ENCODE peak calls at places on chromosomes 5 and 9, in four cellular contexts. H, E, X and U are unnamed samples.

GRCh38 chr5:74414228-74414627 is 226.3 kb downstream of the ENC1 start:
- DNase-seq in H (no peak), E (no peak), X (no peak), U (no peak)

GRCh38 chr9:93730213-93730612 is 153.8 kb downstream of the PHF2 start:
- DNase-seq in H (no peak), E (no peak), X (no peak), U (no peak)

GRCh38 chr9:83569326-83569725 is 31.1 kb upstream of the FRMD3 start:
- DNase-seq in H (no peak), E (no peak), X (no peak), U (no peak)

GRCh38 chr5:76836585-76836984 is 13.2 kb upstream of the S100Z start:
- DNase-seq in H (no peak), E (no peak), X (no peak), U (no peak)

GRCh38 chr5:171714851-171715250 is 70.8 kb upstream of the SMIM23 start:
- DNase-seq in H (no peak), E (no peak), X (no peak), U (no peak)

GRCh38 chr9:114855488-114855887 is 49.6 kb upstream of the TNFSF15 start:
- DNase-seq in H (no peak), E (no peak), X (no peak), U (peak; percentile 43)

GRCh38 chr5:4901890-4902289 is 238.2 kb upstream of the ADAMTS16 start:
- DNase-seq in H (no peak), E (no peak), X (no peak), U (no peak)

GRCh38 chr5:104793452-104794120 is 1231.0 kb upstream of the NUDT12 start:
- DNase-seq in H (no peak), E (no peak), X (no peak), U (no peak)

GRCh38 chr5:150263801-150264621 is 25.6 kb downstream of the CAMK2A start:
- DNase-seq in H (peak; percentile 84), E (no peak), X (peak; percentile 89), U (peak; percentile 84)

GRCh38 chr5:469752-470483 is 26.9 kb downstream of the EXOC3 start:
- DNase-seq in H (no peak), E (no peak), X (no peak), U (no peak)

GRCh38 chr5:154860123-154860522 is 1.7 kb downstream of the CNOT8 start:
- DNase-seq in H (peak; percentile 84), E (no peak), X (no peak), U (peak; percentile 57)

GRCh38 chr9:25716220-25716872 is 38.1 kb upstream of the TUSC1 start:
- DNase-seq in H (peak; percentile 32), E (no peak), X (peak; percentile 70), U (peak; percentile 90)
- TF ChIP-seq CTCF in H (peak; percentile 41), E (no peak), X (peak; percentile 72), U (peak; percentile 88)

GRCh38 chr5:180299526-180299925 is 7.6 kb upstream of the MAPK9 start:
- DNase-seq in H (no peak), E (no peak), X (no peak), U (no peak)

GRCh38 chr5:180297587-180298282 is 5.9 kb upstream of the MAPK9 start:
- DNase-seq in H (no peak), E (no peak), X (no peak), U (no peak)

GRCh38 chr5:180294913-180295555 is 3.2 kb upstream of the MAPK9 start:
- DNase-seq in H (no peak), E (no peak), X (no peak), U (no peak)

GRCh38 chr5:180294401-180294800 is 2.5 kb upstream of the MAPK9 start:
- DNase-seq in H (no peak), E (no peak), X (no peak), U (no peak)

GRCh38 chr5:180296778-180297177 is 4.9 kb upstream of the MAPK9 start:
- DNase-seq in H (no peak), E (no peak), X (no peak), U (peak; percentile 22)
- TF ChIP-seq CTCF in H (no peak), E (no peak), X (peak; percentile 24), U (peak; percentile 21)

GRCh38 chr5:139549162-139549894 is 11.8 kb upstream of the UBE2D2 start:
- DNase-seq in H (no peak), E (no peak), X (no peak), U (no peak)

DNA sequence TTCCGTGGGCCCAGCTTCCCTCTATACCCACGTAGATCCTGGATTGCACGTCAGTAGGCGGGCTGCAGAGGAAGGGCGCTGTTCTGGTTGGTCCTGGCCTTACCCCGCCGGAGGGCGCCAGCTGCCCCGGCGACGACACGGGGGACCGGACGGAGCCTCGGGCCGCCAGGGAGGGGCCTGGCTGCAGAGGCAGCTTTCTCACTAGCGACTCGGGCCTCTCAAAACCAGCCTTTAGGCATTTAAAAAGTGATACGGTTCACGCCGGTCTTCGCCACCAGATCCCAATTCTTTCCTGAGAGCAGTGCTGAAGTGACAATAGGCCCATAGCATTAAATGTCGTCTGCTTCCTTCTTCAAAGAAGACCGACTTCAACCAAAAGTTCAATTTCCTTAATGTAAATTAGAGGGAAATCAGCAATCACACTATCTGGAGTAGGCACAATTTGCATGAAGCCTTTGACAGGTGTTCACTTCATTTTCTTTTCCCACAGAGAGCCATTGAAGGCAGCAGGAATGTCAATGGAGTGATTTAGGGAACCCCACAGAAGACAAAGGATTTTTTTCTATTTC is 17.6 kb upstream of the UBE2D2 start:
- DNase-seq in H (peak; percentile 49), E (peak; percentile 14), X (peak; percentile 39), U (no peak)
- TF ChIP-seq CTCF in H (no peak), E (peak; percentile 27), X (peak; percentile 32), U (no peak)

GRCh38 chr5:137203011-137203632 is 296.0 kb downstream of the SPOCK1 start:
- DNase-seq in H (no peak), E (no peak), X (no peak), U (no peak)

GRCh38 chr5:137200906-137201305 is 298.2 kb downstream of the SPOCK1 start:
- DNase-seq in H (no peak), E (no peak), X (no peak), U (no peak)

GRCh38 chr5:137199966-137200365 is 299.2 kb downstream of the SPOCK1 start:
- DNase-seq in H (no peak), E (no peak), X (peak; percentile 14), U (peak; percentile 51)

GRCh38 chr5:137199201-137199600 is 299.9 kb downstream of the SPOCK1 start:
- DNase-seq in H (no peak), E (no peak), X (no peak), U (no peak)

DNA sequence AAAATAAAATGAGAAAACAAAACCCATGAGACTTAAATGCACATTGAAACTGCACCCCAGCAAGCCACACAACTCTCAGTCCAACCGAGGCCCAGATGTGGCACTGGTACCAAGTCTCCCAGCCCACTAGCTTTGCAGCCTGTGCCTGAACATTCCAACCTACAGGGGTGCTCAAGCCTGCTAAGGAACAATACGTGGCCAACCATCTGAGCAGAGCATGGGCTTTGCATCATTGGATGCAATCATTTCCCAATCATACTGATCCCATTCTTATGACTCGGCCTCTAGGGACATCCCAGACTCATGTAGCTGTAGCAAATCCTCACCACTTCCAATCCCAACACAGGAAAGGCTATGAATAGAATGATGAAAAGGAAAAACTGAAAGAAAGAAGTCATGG is 297.2 kb downstream of the SPOCK1 start:
- DNase-seq in H (no peak), E (no peak), X (peak; percentile 12), U (peak; percentile 97)
- TF ChIP-seq CTCF in H (no peak), E (no peak), X (no peak), U (peak; percentile 84)

GRCh38 chr5:159782197-159782994 is 133.9 kb upstream of the ADRA1B start:
- DNase-seq in H (no peak), E (no peak), X (no peak), U (no peak)

GRCh38 chr5:159784993-159785392 is 131.3 kb upstream of the ADRA1B start:
- DNase-seq in H (no peak), E (no peak), X (no peak), U (no peak)

GRCh38 chr5:159781626-159782157 is 134.6 kb upstream of the ADRA1B start:
- DNase-seq in H (no peak), E (no peak), X (no peak), U (no peak)

GRCh38 chr5:159783731-159784247 is 132.5 kb upstream of the ADRA1B start:
- DNase-seq in H (no peak), E (no peak), X (no peak), U (no peak)

DNA sequence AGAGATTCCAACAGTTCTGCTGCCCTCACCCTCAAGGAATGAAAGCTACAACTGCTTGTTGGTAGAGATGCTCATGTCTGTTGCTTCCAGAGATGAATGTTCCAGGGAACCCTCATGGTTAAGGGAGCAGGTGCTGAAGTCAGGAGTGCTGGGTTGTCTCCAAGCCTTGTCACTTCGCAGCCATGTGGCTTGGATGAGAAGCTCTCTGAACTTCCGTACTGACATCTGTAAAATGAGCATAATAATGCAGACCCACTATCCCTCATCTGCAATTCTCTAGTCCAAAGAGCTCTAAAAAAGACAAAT is 133.3 kb upstream of the ADRA1B start:
- DNase-seq in H (no peak), E (no peak), X (no peak), U (no peak)
- TF ChIP-seq CTCF in H (no peak), E (no peak), X (no peak), U (no peak)

DNA sequence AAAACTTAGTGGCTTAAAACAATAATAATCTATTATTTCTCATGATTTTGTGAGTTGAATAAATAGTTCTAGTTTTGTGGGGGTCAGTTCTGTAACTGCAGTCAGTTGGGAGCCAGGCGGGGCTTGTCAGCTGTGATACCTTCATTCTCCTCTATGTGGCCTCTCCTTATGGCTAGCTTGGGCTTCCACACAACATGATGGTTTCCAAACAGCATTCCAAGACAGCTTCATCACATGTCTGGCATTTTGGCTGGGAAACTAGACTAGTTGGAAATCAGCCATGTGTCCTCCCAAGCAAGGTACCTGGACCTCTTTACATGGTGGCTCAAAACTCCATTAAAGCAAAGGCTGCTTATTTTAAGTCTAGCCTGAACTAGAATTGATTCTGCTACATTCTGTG is 61.4 kb upstream of the RANBP3L start:
- DNase-seq in H (no peak), E (no peak), X (peak; percentile 79), U (peak; percentile 80)
- TF ChIP-seq CTCF in H (no peak), E (no peak), X (peak; percentile 24), U (peak; percentile 38)